ENCODE peak calls at places on chromosomes 12 and 14, in seven cellular contexts. B, H, N, Q, I, M and W are unnamed samples.

GRCh38 chr12:70393787-70394519 is 27.9 kb downstream of the KCNMB4 start:
- DNase-seq in B (no peak), H (peak; percentile 22), N (no peak), Q (peak; percentile 15), I (peak; percentile 49), M (peak; percentile 71), W (no peak)

GRCh38 chr12:8951744-8952143 is 2.3 kb upstream of the M6PR start:
- DNase-seq in B (no peak), H (no peak), N (no peak), Q (no peak), I (no peak), M (no peak), W (no peak)

GRCh38 chr14:77026166-77026929 is 2.2 kb downstream of the IRF2BPL start:
- DNase-seq in B (peak; percentile 71), H (peak; percentile 62), N (no peak), Q (peak; percentile 50), I (peak; percentile 54), M (peak; percentile 59), W (no peak)

GRCh38 chr14:69571879-69572633 is 2.6 kb downstream of the CCDC177 start:
- DNase-seq in B (no peak), H (no peak), N (no peak), Q (peak; percentile 14), I (no peak), M (peak; percentile 50), W (no peak)

GRCh38 chr14:75822522-75823288 is 159.1 kb downstream of the TGFB3 start:
- DNase-seq in B (no peak), H (peak; percentile 85), N (no peak), Q (peak; percentile 83), I (peak; percentile 90), M (peak; percentile 82), W (no peak)

GRCh38 chr12:49843871-49844437 is 1.0 kb upstream of the BCDIN3D start:
- DNase-seq in B (no peak), H (peak; percentile 30), N (no peak), Q (no peak), I (no peak), M (no peak), W (no peak)

GRCh38 chr12:29437575-29437974 is 56.6 kb upstream of the ERGIC2 start:
- DNase-seq in B (no peak), H (no peak), N (no peak), Q (no peak), I (no peak), M (no peak), W (no peak)

GRCh38 chr12:23906329-23906728 is 43.1 kb downstream of the SOX5 start:
- DNase-seq in B (no peak), H (peak; percentile 22), N (no peak), Q (peak; percentile 6), I (no peak), M (no peak), W (no peak)

GRCh38 chr14:61523751-61524150 is 171.6 kb upstream of the HIF1A start:
- DNase-seq in B (no peak), H (no peak), N (no peak), Q (no peak), I (no peak), M (no peak), W (no peak)

GRCh38 chr12:27782481-27782880 is 2.4 kb upstream of the MANSC4 start:
- DNase-seq in B (no peak), H (no peak), N (no peak), Q (no peak), I (no peak), M (no peak), W (no peak)
- H3K4me3 ChIP-seq in B (peak overlapping the region; percentile 29), H (no peak overlapping the region), N (no peak overlapping the region), Q (no peak overlapping the region), I (no peak overlapping the region), M (no peak overlapping the region), W (no peak overlapping the region)

GRCh38 chr12:52949413-52950331 is 754 bp downstream of the KRT18 start:
- DNase-seq in B (no peak), H (peak; percentile 79), N (no peak), Q (peak; percentile 84), I (peak; percentile 96), M (peak; percentile 54), W (no peak)

GRCh38 chr12:52951640-52952039 is 2.7 kb downstream of the KRT18 start:
- DNase-seq in B (no peak), H (no peak), N (no peak), Q (no peak), I (no peak), M (no peak), W (no peak)

GRCh38 chr12:52952082-52952801 is 3.3 kb downstream of the KRT18 start:
- DNase-seq in B (no peak), H (peak; percentile 51), N (no peak), Q (no peak), I (no peak), M (no peak), W (no peak)

GRCh38 chr12:52951126-52951525 is 2.2 kb downstream of the KRT18 start:
- DNase-seq in B (no peak), H (no peak), N (no peak), Q (no peak), I (no peak), M (no peak), W (no peak)

GRCh38 chr12:52950553-52950952 is 1.6 kb downstream of the KRT18 start:
- DNase-seq in B (no peak), H (no peak), N (no peak), Q (no peak), I (no peak), M (no peak), W (no peak)
- H3K4me3 ChIP-seq in B (no peak overlapping the region), H (peak overlapping the region; percentile 77), N (no peak overlapping the region), Q (no peak overlapping the region), I (peak overlapping the region; percentile 98), M (no peak overlapping the region), W (no peak overlapping the region)

DNA sequence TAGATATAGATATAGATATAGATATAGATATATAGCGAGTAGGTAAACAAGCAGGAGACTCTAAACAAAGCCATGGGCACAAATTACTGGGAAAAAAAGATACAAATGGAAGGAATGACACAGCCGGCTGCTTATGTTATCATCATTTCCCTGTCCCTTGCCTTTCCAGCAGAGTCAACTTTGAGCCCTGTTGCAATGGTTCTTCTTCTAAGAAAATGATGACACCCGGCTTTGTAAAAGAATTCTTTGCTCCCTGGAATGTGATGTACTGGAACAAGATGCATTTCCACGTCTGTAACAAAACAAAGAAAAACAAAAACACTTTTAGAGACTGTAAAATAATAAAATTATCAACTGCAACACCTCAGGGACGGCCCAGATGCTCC is 1121.4 kb upstream of the TMEM132C start:
- DNase-seq in B (no peak), H (no peak), N (no peak), Q (no peak), I (peak; percentile 22), M (peak; percentile 42), W (no peak)
- H3K4me3 ChIP-seq in B (peak overlapping the region; percentile 64), H (peak overlapping the region; percentile 73), N (peak overlapping the region; percentile 63), Q (peak overlapping the region; percentile 58), I (peak overlapping the region; percentile 57), M (peak overlapping the region; percentile 71), W (no peak overlapping the region)

DNA sequence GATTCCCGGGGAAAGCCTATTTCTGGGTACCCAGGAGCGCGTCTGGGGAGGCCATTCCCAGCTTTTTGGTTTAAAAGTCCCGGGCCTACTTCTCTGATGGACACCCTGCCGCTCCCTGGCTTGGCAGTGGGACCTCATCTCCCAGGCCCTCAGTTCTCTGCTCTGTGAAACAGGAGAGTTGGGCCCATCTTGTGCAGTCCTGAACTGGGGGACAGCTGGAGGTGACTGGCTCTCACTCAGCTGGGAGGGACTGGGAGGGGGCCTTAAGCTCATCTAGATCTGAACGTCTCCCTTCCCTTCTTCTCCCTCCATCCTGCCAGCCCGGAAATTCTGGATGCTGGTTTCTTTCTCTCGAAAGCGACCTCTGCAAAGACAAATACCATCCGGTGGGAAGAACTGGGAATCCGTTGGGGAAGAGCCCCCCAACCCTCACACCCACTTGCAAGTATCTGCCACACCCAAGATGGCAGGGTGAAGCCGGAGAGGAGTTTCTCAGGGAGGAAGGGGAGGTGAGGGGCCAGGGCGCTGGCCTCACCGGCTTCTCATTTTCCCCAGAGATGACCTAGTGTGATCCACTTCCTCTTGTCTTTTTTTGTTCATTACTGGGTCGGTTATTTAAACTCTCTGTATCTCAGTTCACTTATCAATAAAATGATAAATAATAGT is 1.4 kb downstream of the RIN3 start:
- DNase-seq in B (no peak), H (no peak), N (no peak), Q (no peak), I (no peak), M (peak; percentile 20), W (no peak)
- H3K4me3 ChIP-seq in B (peak overlapping the region; percentile 74), H (peak overlapping the region; percentile 76), N (peak overlapping the region; percentile 76), Q (peak overlapping the region; percentile 80), I (peak overlapping the region; percentile 70), M (peak overlapping the region; percentile 73), W (peak overlapping the region; percentile 62)